ENCODE peak calls at places on chromosomes 12 and 14, in nine cellular contexts. K is esophagus squamous epithelium, Y is ovary, N is K562, D is GM12878, L is HCT116, Q is H1, I is sigmoid colon, R is transverse colon. F is an unnamed sample. For H3K4me1, the result is how much of the 10 kb centered on the place peaks cover.

GRCh38 chr12:85155791-85156190 is 119.6 kb downstream of the LRRIQ1 start:
- DNase-seq in Y (no peak), K (no peak), R (no peak), I (no peak), L (peak), D (no peak), Q (no peak), N (no peak), F (no peak)

GRCh38 chr14:48398675-48399282 is 723.4 kb upstream of the MDGA2 start:
- DNase-seq in K (no peak), I (no peak), Q (no peak), Y (no peak), D (no peak), N (peak), R (no peak), L (peak), F (peak)

GRCh38 chr12:71476513-71476912 is 36.9 kb downstream of the LGR5 start:
- DNase-seq in D (no peak), Q (no peak), I (no peak), Y (no peak), K (no peak), R (no peak), N (no peak), L (no peak), F (no peak)

GRCh38 chr12:132653567-132654290 is 33.4 kb downstream of the POLE start:
- DNase-seq in K (no peak), L (no peak), N (no peak), Q (no peak), Y (no peak), D (no peak), R (no peak), I (no peak), F (no peak)

GRCh38 chr12:112836736-112837628 is 45.4 kb downstream of the RPH3A start:
- DNase-seq in N (no peak), Y (no peak), R (no peak), I (no peak), Q (no peak), K (no peak), L (no peak), D (no peak), F (no peak)

GRCh38 chr12:1184402-1184801 is 193.4 kb downstream of the ERC1 start:
- DNase-seq in Y (no peak), L (no peak), D (no peak), K (no peak), N (no peak), Q (no peak), I (no peak), R (no peak), F (no peak)

GRCh38 chr12:43797561-43798217 is 8.4 kb downstream of the TWF1 start:
- DNase-seq in R (no peak), K (no peak), I (no peak), Y (no peak), D (no peak), L (no peak), Q (no peak), N (no peak), F (no peak)

GRCh38 chr12:18217981-18218380 is 43.3 kb upstream of the PIK3C2G start:
- DNase-seq in Q (no peak), D (no peak), Y (no peak), R (no peak), I (no peak), N (no peak), K (no peak), L (no peak), F (no peak)

GRCh38 chr12:100591979-100592378 is 18.5 kb downstream of the GAS2L3 start:
- DNase-seq in N (no peak), D (no peak), L (no peak), K (no peak), Q (no peak), R (no peak), Y (no peak), I (no peak), F (no peak)

GRCh38 chr12:108634225-108634795 is 616 bp upstream of the SELPLG start:
- DNase-seq in D (no peak), R (peak), N (peak), Y (peak), I (no peak), L (no peak), K (no peak), Q (no peak), F (no peak)

GRCh38 chr14:80300351-80300750 is 89.0 kb upstream of the DIO2 start:
- DNase-seq in I (no peak), Y (no peak), N (no peak), K (no peak), R (no peak), L (no peak), Q (no peak), D (no peak), F (no peak)

GRCh38 chr14:104559043-104559768 is 20.4 kb upstream of the C14orf180 start:
- DNase-seq in K (no peak), N (no peak), I (no peak), Y (no peak), R (no peak), Q (no peak), L (no peak), D (no peak), F (no peak)

GRCh38 chr14:51020024-51020710 is 74.7 kb downstream of the TRIM9 start:
- DNase-seq in K (no peak), L (no peak), Y (no peak), N (no peak), Q (no peak), I (no peak), D (no peak), R (no peak), F (no peak)

GRCh38 chr14:76391981-76392690 is 16.2 kb downstream of the ESRRB start:
- DNase-seq in N (no peak), Y (no peak), K (no peak), I (no peak), L (no peak), Q (no peak), D (no peak), R (no peak), F (no peak)

GRCh38 chr12:130872179-130873096 is 572 bp downstream of the RAN start:
- DNase-seq in Y (peak), I (peak), Q (no peak), K (no peak), D (no peak), R (peak), N (peak), L (no peak), F (peak)

GRCh38 chr12:110254971-110255540 is 26.0 kb upstream of the ATP2A2 start:
- DNase-seq in N (no peak), L (no peak), I (no peak), K (no peak), Y (no peak), R (peak), Q (no peak), D (no peak), F (no peak)

GRCh38 chr12:3250576-3250975 is 173.4 kb downstream of the TSPAN9 start:
- DNase-seq in N (no peak), Y (no peak), Q (no peak), D (no peak), R (no peak), L (no peak), I (no peak), K (no peak), F (no peak)

GRCh38 chr12:58148405-58148804 is 207.0 kb downstream of the ATP23 start:
- DNase-seq in Y (no peak), D (no peak), N (peak), K (no peak), Q (no peak), R (no peak), L (peak), I (no peak), F (no peak)

GRCh38 chr14:96962337-96962736 is 165.2 kb downstream of the VRK1 start:
- DNase-seq in D (no peak), N (no peak), L (no peak), K (no peak), R (peak), Q (no peak), I (no peak), Y (no peak), F (no peak)

GRCh38 chr12:16449459-16449858 is 102.0 kb downstream of the MGST1 start:
- DNase-seq in N (no peak), D (no peak), R (no peak), Q (no peak), K (no peak), I (no peak), L (no peak), Y (no peak), F (no peak)

GRCh38 chr12:70367268-70368141 is 1.4 kb downstream of the KCNMB4 start:
- DNase-seq in D (no peak), R (no peak), Y (no peak), I (no peak), N (no peak), Q (no peak), K (no peak), L (no peak), F (no peak)

GRCh38 chr12:54009171-54010052 is 627 bp downstream of the HOXC8 start:
- DNase-seq in Y (peak), N (no peak), Q (no peak), D (no peak), R (no peak), L (no peak), I (no peak), K (no peak), F (no peak)

GRCh38 chr14:46290706-46291105 is 360.9 kb downstream of the RPL10L start:
- DNase-seq in R (no peak), N (no peak), L (no peak), D (no peak), Q (no peak), I (no peak), K (no peak), Y (no peak), F (no peak)
- H3K4me1 ChIP-seq in R (under half), N (under half), L (under half), D (under half), Q (under half), I (under half), K (under half), Y (under half), F (under half)

GRCh38 chr12:10701226-10701681 is 21.9 kb downstream of the YBX3 start:
- DNase-seq in I (no peak), Y (no peak), K (no peak), Q (no peak), N (no peak), L (no peak), D (no peak), R (no peak), F (no peak)

GRCh38 chr12:10701843-10702242 is 21.3 kb downstream of the YBX3 start:
- DNase-seq in D (no peak), Q (no peak), N (no peak), R (no peak), I (no peak), L (no peak), Y (no peak), K (no peak), F (no peak)

GRCh38 chr12:10695852-10696251 is 22.0 kb upstream of the STYK1 start:
- DNase-seq in D (no peak), Y (no peak), N (no peak), L (no peak), I (no peak), Q (no peak), R (no peak), K (no peak), F (no peak)

GRCh38 chr12:10697872-10698271 is 24.0 kb upstream of the STYK1 start:
- DNase-seq in Q (no peak), I (no peak), Y (no peak), L (no peak), N (no peak), D (no peak), R (no peak), K (no peak), F (no peak)
- H3K27ac ChIP-seq in Q (no peak), I (no peak), Y (no peak), L (no peak), N (no peak), D (no peak), R (no peak), K (no peak), F (no peak)

DNA sequence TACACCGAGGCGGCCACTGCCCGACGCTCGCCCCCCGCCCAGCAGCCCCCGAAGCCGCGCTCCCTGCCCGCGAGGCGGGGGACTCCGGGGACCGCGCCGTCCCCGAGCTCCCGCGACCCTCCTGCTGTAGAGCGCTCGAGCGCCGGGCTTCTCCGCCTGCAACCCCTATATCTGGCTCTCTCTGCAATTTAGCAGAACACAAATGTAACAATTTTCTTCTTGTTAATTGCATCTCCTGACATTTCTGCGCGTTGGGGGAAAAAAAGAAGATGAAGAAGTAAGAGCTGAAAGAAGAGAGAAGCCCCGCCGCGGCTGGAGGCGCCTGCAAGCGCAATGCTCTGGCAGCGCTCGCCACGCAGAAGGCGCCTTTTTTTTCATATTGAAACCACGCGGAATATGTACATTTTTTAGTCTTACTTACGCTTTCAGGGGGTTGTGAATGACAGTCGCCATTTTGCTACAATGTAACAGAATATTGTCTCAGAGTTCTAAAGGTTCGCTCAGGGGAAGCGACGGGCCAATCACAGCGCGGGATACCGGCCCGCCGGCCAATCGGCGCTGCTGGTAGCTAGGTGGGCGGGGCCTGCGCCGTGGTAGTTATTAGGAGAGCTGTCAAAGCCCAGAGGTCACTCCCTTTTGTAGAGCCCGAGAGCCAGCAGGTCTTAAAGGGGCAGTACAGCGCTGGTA is at the start of gene DPF3:
- DNase-seq in Y (peak), K (peak), D (peak), L (peak), Q (peak), I (peak), N (peak), R (peak), F (peak)
- TF ChIP-seq POLR2A in Y (no peak), K (no peak), D (no peak), L (no peak), Q (no peak), I (no peak), N (no peak), R (no peak), F (no peak)

GRCh38 chr14:68611611-68612010 is 181.3 kb downstream of the ZFP36L1 start:
- DNase-seq in D (no peak), K (no peak), Y (no peak), Q (no peak), N (no peak), L (no peak), I (no peak), R (no peak), F (no peak)
- H3K4me1 ChIP-seq in D (under half), K (half or more), Y (under half), Q (under half), N (under half), L (under half), I (under half), R (under half), F (under half)

GRCh38 chr12:75889214-75889613 is 142.4 kb downstream of the PHLDA1 start:
- DNase-seq in Q (no peak), R (no peak), N (no peak), L (no peak), Y (no peak), D (no peak), K (no peak), I (no peak), F (peak)
- H3K27ac ChIP-seq in Q (no peak), R (no peak), N (no peak), L (peak), Y (no peak), D (no peak), K (no peak), I (no peak), F (no peak)

GRCh38 chr14:65277580-65278270 is 134.8 kb upstream of the FUT8 start:
- DNase-seq in N (peak), Q (no peak), L (no peak), R (no peak), I (no peak), Y (no peak), K (no peak), D (no peak), F (peak)
- TF ChIP-seq POLR2A in N (no peak), Q (no peak), L (no peak), R (no peak), I (no peak), Y (no peak), K (no peak), D (no peak), F (no peak)

DNA sequence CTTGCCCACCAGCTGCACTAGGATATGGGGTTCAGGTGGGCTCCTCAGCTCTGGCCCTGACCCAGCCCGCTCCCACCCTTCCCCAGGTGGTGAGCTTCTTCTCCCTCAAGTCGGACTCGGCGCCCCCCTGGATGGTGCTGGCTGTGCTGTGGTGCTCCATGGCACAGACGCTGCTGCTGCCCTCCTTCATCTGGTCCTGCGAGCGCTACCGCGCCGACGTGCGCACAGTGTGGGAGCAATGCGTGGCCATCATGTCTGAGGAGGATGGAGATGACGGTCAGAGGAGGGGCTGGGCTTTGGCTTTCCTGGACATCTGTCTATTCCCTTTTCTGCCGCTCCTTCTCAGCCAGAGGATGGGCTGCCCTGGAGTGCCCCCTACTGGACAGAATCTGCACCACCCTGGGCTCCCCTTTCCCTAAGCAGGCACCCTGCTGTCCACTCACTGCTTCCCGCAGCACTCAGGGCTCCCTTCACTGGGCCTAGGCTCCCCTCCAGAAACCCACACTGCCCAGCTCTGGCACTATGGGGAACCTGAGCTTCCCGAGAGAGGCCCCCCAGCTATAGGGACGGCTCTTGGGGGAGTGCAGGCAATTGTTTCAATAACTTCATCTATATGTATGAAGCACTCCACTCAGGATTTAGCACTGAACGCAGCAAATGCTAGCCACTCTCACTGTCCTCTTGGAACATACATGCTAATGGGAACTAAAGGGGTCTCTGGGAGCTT is 2.6 kb upstream of the P3H3 start:
- DNase-seq in L (peak), D (no peak), Q (peak), I (peak), K (no peak), N (peak), R (peak), Y (peak), F (peak)
- H3K4me1 ChIP-seq in L (under half), D (under half), Q (under half), I (half or more), K (half or more), N (half or more), R (under half), Y (under half), F (under half)

F was measured in testis.